ENCODE peak calls at places on chromosomes 3 and 15, in eight cellular contexts. One of them, this sample, is unnamed. For H3K27me3, the result is how much of the 10 kb centered on the place peaks cover.

GRCh38 chr3:18780941-18781340 is 355.8 kb upstream of the SATB1 start:
- DNase-seq in body of pancreas: no peak
- DNase-seq in WERI-Rb-1: no peak
- DNase-seq in uterus: no peak
- DNase-seq in heart right ventricle: no peak
- DNase-seq in neural progenitor cell: no peak
- DNase-seq in colonic mucosa: no peak
- DNase-seq in brain microvascular endothelial cell: no peak
- DNase-seq in this sample: no peak

GRCh38 chr3:17204049-17204650 is 319.4 kb downstream of the PLCL2 start:
- DNase-seq in brain microvascular endothelial cell: no peak
- DNase-seq in uterus: no peak
- DNase-seq in neural progenitor cell: no peak
- DNase-seq in WERI-Rb-1: no peak
- DNase-seq in body of pancreas: no peak
- DNase-seq in heart right ventricle: no peak
- DNase-seq in colonic mucosa: no peak
- DNase-seq in this sample: no peak

GRCh38 chr15:50873935-50874353 is 34.5 kb upstream of the AP4E1 start:
- DNase-seq in neural progenitor cell: no peak
- DNase-seq in body of pancreas: no peak
- DNase-seq in uterus: no peak
- DNase-seq in brain microvascular endothelial cell: no peak
- DNase-seq in heart right ventricle: no peak
- DNase-seq in colonic mucosa: no peak
- DNase-seq in WERI-Rb-1: no peak
- DNase-seq in this sample: no peak

GRCh38 chr3:27927882-27928281 is 205.8 kb upstream of the EOMES start:
- DNase-seq in colonic mucosa: no peak
- DNase-seq in neural progenitor cell: no peak
- DNase-seq in brain microvascular endothelial cell: no peak
- DNase-seq in WERI-Rb-1: no peak
- DNase-seq in heart right ventricle: no peak
- DNase-seq in body of pancreas: no peak
- DNase-seq in uterus: no peak
- DNase-seq in this sample: no peak

GRCh38 chr15:98787936-98788757 is 139.8 kb downstream of the IGF1R start:
- DNase-seq in uterus: no peak
- DNase-seq in neural progenitor cell: peak
- DNase-seq in brain microvascular endothelial cell: no peak
- DNase-seq in WERI-Rb-1: peak
- DNase-seq in body of pancreas: no peak
- DNase-seq in heart right ventricle: no peak
- DNase-seq in colonic mucosa: no peak
- DNase-seq in this sample: no peak

GRCh38 chr3:82386656-82387055 is 625.2 kb upstream of the GBE1 start:
- DNase-seq in uterus: no peak
- DNase-seq in body of pancreas: no peak
- DNase-seq in colonic mucosa: no peak
- DNase-seq in neural progenitor cell: no peak
- DNase-seq in WERI-Rb-1: no peak
- DNase-seq in brain microvascular endothelial cell: no peak
- DNase-seq in heart right ventricle: no peak
- DNase-seq in this sample: no peak

GRCh38 chr3:146557745-146558144 is 13.3 kb upstream of the PLSCR1 start:
- DNase-seq in WERI-Rb-1: no peak
- DNase-seq in uterus: no peak
- DNase-seq in neural progenitor cell: no peak
- DNase-seq in heart right ventricle: no peak
- DNase-seq in colonic mucosa: no peak
- DNase-seq in brain microvascular endothelial cell: no peak
- DNase-seq in body of pancreas: no peak
- DNase-seq in this sample: no peak

GRCh38 chr3:42263354-42264346 is 2.3 kb downstream of the CCK start:
- DNase-seq in brain microvascular endothelial cell: no peak
- DNase-seq in WERI-Rb-1: peak
- DNase-seq in body of pancreas: no peak
- DNase-seq in heart right ventricle: no peak
- DNase-seq in colonic mucosa: no peak
- DNase-seq in uterus: no peak
- DNase-seq in neural progenitor cell: peak
- DNase-seq in this sample: no peak

GRCh38 chr3:119326976-119327375 is 32.8 kb downstream of the ARHGAP31 start:
- DNase-seq in WERI-Rb-1: no peak
- DNase-seq in colonic mucosa: no peak
- DNase-seq in brain microvascular endothelial cell: no peak
- DNase-seq in neural progenitor cell: no peak
- DNase-seq in heart right ventricle: no peak
- DNase-seq in body of pancreas: no peak
- DNase-seq in uterus: no peak
- DNase-seq in this sample: no peak

GRCh38 chr3:186320862-186321568 is 41.0 kb downstream of the DGKG start:
- DNase-seq in neural progenitor cell: no peak
- DNase-seq in WERI-Rb-1: no peak
- DNase-seq in uterus: no peak
- DNase-seq in heart right ventricle: no peak
- DNase-seq in colonic mucosa: no peak
- DNase-seq in brain microvascular endothelial cell: no peak
- DNase-seq in body of pancreas: no peak
- DNase-seq in this sample: no peak

DNA sequence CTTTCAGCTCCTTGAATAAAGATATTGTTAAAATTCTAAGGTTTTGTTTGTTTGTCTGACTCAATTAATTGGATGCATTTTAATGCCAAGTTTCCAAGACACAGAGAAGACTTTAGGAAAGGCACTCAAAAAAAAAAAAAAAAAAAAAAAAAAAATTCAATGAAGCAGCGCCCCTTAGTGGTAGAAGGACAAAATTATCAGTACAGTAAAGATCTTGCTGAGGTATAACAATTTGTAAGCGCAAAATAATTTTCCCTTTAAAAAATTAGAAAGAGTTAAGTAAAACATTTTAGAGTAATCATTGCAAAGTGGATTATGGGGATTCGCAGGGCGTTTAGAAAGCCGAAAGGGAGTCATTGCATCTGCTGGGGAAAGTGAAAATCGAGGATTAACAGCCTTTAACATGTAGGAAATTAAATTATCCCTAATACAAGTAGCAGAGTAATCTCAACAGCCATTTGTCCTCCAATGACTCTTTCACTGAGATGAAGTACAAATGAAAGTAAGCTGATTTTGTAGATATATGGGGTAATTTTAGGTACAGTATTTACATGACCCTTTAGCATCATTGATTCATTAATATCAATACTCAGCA is 5.8 kb upstream of the DIS3L start:
- DNase-seq in WERI-Rb-1: peak
- DNase-seq in colonic mucosa: no peak
- DNase-seq in neural progenitor cell: peak
- DNase-seq in uterus: no peak
- DNase-seq in heart right ventricle: no peak
- DNase-seq in body of pancreas: no peak
- DNase-seq in brain microvascular endothelial cell: no peak
- DNase-seq in this sample: no peak
- H3K4me3 ChIP-seq in WERI-Rb-1: no peak
- H3K4me3 ChIP-seq in colonic mucosa: no peak
- H3K4me3 ChIP-seq in neural progenitor cell: no peak
- H3K4me3 ChIP-seq in uterus: no peak
- H3K4me3 ChIP-seq in heart right ventricle: no peak
- H3K4me3 ChIP-seq in body of pancreas: no peak
- H3K4me3 ChIP-seq in brain microvascular endothelial cell: no peak
- H3K4me3 ChIP-seq in this sample: no peak

GRCh38 chr15:78790027-78790426 is 21.2 kb downstream of the ADAMTS7 start:
- DNase-seq in uterus: no peak
- DNase-seq in body of pancreas: no peak
- DNase-seq in neural progenitor cell: no peak
- DNase-seq in brain microvascular endothelial cell: no peak
- DNase-seq in heart right ventricle: no peak
- DNase-seq in colonic mucosa: no peak
- DNase-seq in WERI-Rb-1: no peak
- DNase-seq in this sample: no peak
- TF ChIP-seq CTCF in uterus: no peak
- TF ChIP-seq CTCF in body of pancreas: no peak
- TF ChIP-seq CTCF in neural progenitor cell: no peak
- TF ChIP-seq CTCF in brain microvascular endothelial cell: no peak
- TF ChIP-seq CTCF in heart right ventricle: peak
- TF ChIP-seq CTCF in colonic mucosa: no peak
- TF ChIP-seq CTCF in WERI-Rb-1: no peak
- TF ChIP-seq CTCF in this sample: no peak

GRCh38 chr15:45113380-45113990 is 487 bp downstream of the DUOX2 start:
- DNase-seq in uterus: no peak
- DNase-seq in neural progenitor cell: peak
- DNase-seq in colonic mucosa: no peak
- DNase-seq in brain microvascular endothelial cell: no peak
- DNase-seq in WERI-Rb-1: no peak
- DNase-seq in body of pancreas: no peak
- DNase-seq in heart right ventricle: no peak
- DNase-seq in this sample: no peak
- H3K27me3 ChIP-seq in uterus: under half
- H3K27me3 ChIP-seq in neural progenitor cell: half or more
- H3K27me3 ChIP-seq in colonic mucosa: half or more
- H3K27me3 ChIP-seq in brain microvascular endothelial cell: half or more
- H3K27me3 ChIP-seq in WERI-Rb-1: under half
- H3K27me3 ChIP-seq in body of pancreas: under half
- H3K27me3 ChIP-seq in heart right ventricle: under half
- H3K27me3 ChIP-seq in this sample: half or more

GRCh38 chr3:48552111-48552911 is 4.3 kb downstream of the PFKFB4 start:
- DNase-seq in uterus: no peak
- DNase-seq in WERI-Rb-1: no peak
- DNase-seq in body of pancreas: peak
- DNase-seq in heart right ventricle: no peak
- DNase-seq in brain microvascular endothelial cell: no peak
- DNase-seq in neural progenitor cell: no peak
- DNase-seq in colonic mucosa: no peak
- DNase-seq in this sample: no peak

GRCh38 chr3:48553886-48554845 is 2.4 kb downstream of the PFKFB4 start:
- DNase-seq in uterus: no peak
- DNase-seq in neural progenitor cell: no peak
- DNase-seq in colonic mucosa: no peak
- DNase-seq in WERI-Rb-1: no peak
- DNase-seq in heart right ventricle: no peak
- DNase-seq in body of pancreas: no peak
- DNase-seq in brain microvascular endothelial cell: no peak
- DNase-seq in this sample: no peak

GRCh38 chr3:48555949-48556795 is 431 bp downstream of the PFKFB4 start:
- DNase-seq in brain microvascular endothelial cell: no peak
- DNase-seq in WERI-Rb-1: no peak
- DNase-seq in body of pancreas: no peak
- DNase-seq in heart right ventricle: no peak
- DNase-seq in uterus: no peak
- DNase-seq in colonic mucosa: no peak
- DNase-seq in neural progenitor cell: no peak
- DNase-seq in this sample: no peak

GRCh38 chr3:48556796-48557626 is at the start of gene PFKFB4:
- DNase-seq in brain microvascular endothelial cell: peak
- DNase-seq in body of pancreas: peak
- DNase-seq in neural progenitor cell: peak
- DNase-seq in uterus: peak
- DNase-seq in heart right ventricle: peak
- DNase-seq in WERI-Rb-1: peak
- DNase-seq in colonic mucosa: peak
- DNase-seq in this sample: peak

DNA sequence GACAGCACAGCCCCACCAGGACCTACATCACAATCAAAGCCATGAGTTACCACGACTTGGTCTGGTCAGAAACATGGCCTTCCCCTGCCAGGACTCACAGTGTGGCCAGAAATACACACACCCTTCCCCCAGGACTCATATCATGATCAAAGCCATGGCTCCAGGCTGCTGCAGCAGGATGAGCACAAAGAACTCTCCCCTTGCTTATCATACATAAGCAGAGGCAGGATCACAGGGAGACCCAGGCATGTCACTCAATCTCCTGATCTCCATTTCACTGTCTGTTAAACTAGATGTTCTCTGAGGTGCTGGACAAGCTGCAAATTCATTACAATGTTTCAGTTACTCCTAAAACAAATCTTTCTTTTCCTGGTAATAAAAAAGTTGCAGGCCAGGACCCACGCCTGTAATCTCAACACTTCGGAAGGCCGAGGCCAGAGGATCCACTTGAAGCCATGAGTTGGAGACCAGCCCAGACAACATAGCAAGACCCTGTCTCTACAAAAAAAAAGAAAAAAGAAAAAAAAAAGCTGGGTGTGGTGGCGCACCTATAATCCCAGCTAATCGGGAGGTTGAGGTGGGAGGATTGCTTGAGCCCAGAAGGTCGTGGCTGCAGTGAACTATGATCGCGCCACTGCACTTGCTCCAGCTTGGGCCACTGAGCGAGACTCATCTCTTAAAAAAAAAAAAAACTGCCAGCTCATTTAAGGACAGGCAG is 1.2 kb downstream of the PFKFB4 start:
- DNase-seq in WERI-Rb-1: no peak
- DNase-seq in colonic mucosa: no peak
- DNase-seq in heart right ventricle: no peak
- DNase-seq in neural progenitor cell: no peak
- DNase-seq in brain microvascular endothelial cell: no peak
- DNase-seq in uterus: no peak
- DNase-seq in body of pancreas: no peak
- DNase-seq in this sample: no peak
- H3K4me3 ChIP-seq in WERI-Rb-1: peak
- H3K4me3 ChIP-seq in colonic mucosa: peak
- H3K4me3 ChIP-seq in heart right ventricle: no peak
- H3K4me3 ChIP-seq in neural progenitor cell: peak
- H3K4me3 ChIP-seq in brain microvascular endothelial cell: no peak
- H3K4me3 ChIP-seq in uterus: no peak
- H3K4me3 ChIP-seq in body of pancreas: no peak
- H3K4me3 ChIP-seq in this sample: no peak

GRCh38 chr3:94285874-94286273 is 223.0 kb downstream of the NSUN3 start:
- DNase-seq in neural progenitor cell: peak
- DNase-seq in WERI-Rb-1: no peak
- DNase-seq in body of pancreas: no peak
- DNase-seq in uterus: no peak
- DNase-seq in brain microvascular endothelial cell: no peak
- DNase-seq in colonic mucosa: no peak
- DNase-seq in heart right ventricle: no peak
- DNase-seq in this sample: no peak
- TF ChIP-seq CTCF in neural progenitor cell: peak
- TF ChIP-seq CTCF in WERI-Rb-1: no peak
- TF ChIP-seq CTCF in body of pancreas: no peak
- TF ChIP-seq CTCF in uterus: no peak
- TF ChIP-seq CTCF in brain microvascular endothelial cell: peak
- TF ChIP-seq CTCF in colonic mucosa: no peak
- TF ChIP-seq CTCF in heart right ventricle: no peak
- TF ChIP-seq CTCF in this sample: peak

DNA sequence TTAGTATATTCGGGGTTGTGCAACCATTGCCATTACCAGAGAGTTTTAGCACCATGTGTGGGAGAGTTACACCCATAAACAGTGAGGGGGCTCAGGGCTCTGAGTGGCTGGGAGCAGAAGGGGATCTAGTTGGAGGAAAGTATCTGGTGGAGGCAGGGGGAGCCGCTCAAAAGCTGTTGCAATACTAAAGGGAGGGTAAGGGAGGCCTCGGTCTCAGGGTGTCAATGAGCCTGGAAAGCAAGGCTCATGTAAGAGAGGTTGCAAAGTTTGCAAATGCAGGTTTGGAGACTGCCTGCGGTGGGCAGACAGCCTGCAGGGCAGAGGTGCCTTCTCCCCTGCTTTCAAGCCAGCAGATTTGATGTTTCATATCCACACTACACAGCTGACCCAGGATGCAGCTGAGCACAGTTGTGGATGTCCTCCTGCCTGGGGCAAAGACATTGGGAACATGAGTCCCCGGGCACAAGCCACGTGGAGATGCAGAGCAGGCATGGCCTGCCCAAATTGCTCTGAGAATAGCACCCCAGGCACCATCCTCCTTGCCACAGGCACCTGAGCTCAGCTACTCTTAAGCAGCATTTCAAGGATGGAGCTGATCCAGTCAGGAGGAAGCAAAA is 181.4 kb downstream of the TLE3 start:
- DNase-seq in brain microvascular endothelial cell: no peak
- DNase-seq in body of pancreas: no peak
- DNase-seq in WERI-Rb-1: no peak
- DNase-seq in heart right ventricle: no peak
- DNase-seq in colonic mucosa: no peak
- DNase-seq in uterus: no peak
- DNase-seq in neural progenitor cell: no peak
- DNase-seq in this sample: no peak
- H3K27me3 ChIP-seq in brain microvascular endothelial cell: under half
- H3K27me3 ChIP-seq in body of pancreas: under half
- H3K27me3 ChIP-seq in WERI-Rb-1: under half
- H3K27me3 ChIP-seq in heart right ventricle: under half
- H3K27me3 ChIP-seq in colonic mucosa: under half
- H3K27me3 ChIP-seq in uterus: under half
- H3K27me3 ChIP-seq in neural progenitor cell: under half
- H3K27me3 ChIP-seq in this sample: under half